ENCODE peak calls at places on chromosome X, in eight cellular contexts. Y, H, K, T, Z, J, L and Q are unnamed samples. For H3K36me3, the result is how much of the 10 kb centered on the place peaks cover.

GRCh38 chrX:108399427-108400165 is 38.6 kb downstream of the COL4A6 start:
- DNase-seq in H (no peak), K (no peak), J (no peak), Y (no peak), Z (no peak), L (no peak), T (no peak), Q (peak)

GRCh38 chrX:69133561-69134542 is 31.4 kb downstream of the PJA1 start:
- DNase-seq in Y (peak), L (peak), H (no peak), Z (no peak), K (no peak), T (peak), J (peak), Q (peak)

GRCh38 chrX:22634751-22635150 is 362.0 kb downstream of the CBLL2 start:
- DNase-seq in Z (no peak), K (no peak), T (no peak), Y (peak), H (no peak), L (no peak), J (no peak), Q (no peak)

GRCh38 chrX:133670394-133670793 is 255.1 kb upstream of the GPC4 start:
- DNase-seq in T (peak), L (peak), J (peak), Z (no peak), Y (peak), H (no peak), K (no peak), Q (no peak)

GRCh38 chrX:70039758-70040157 is 10.0 kb downstream of the AWAT2 start:
- DNase-seq in L (no peak), K (no peak), J (no peak), Y (no peak), Z (no peak), T (no peak), H (no peak), Q (no peak)

GRCh38 chrX:120625366-120625765 is 4.5 kb downstream of the C1GALT1C1 start:
- DNase-seq in H (no peak), Y (no peak), L (no peak), K (no peak), J (no peak), T (no peak), Z (no peak), Q (no peak)

GRCh38 chrX:10615931-10616780 is 4.2 kb downstream of the MID1 start:
- DNase-seq in Z (peak), T (no peak), H (no peak), Y (peak), L (peak), K (no peak), J (peak), Q (peak)

GRCh38 chrX:74179071-74179470 is 124.9 kb upstream of the ZCCHC13 start:
- DNase-seq in J (no peak), K (no peak), Y (no peak), Z (no peak), L (no peak), H (no peak), T (no peak), Q (peak)

GRCh38 chrX:65821721-65822496 is 154.5 kb downstream of the MSN start:
- DNase-seq in L (no peak), J (peak), Y (no peak), H (no peak), Z (peak), T (no peak), K (peak), Q (no peak)

GRCh38 chrX:101986571-101986970 is 54.7 kb upstream of the ZMAT1 start:
- DNase-seq in K (no peak), J (no peak), H (no peak), T (no peak), L (no peak), Z (no peak), Y (no peak), Q (no peak)

GRCh38 chrX:1727531-1728027 is 112.7 kb downstream of the ASMT start:
- DNase-seq in L (no peak), J (peak), Z (no peak), T (peak), K (no peak), Y (peak), H (peak), Q (peak)

GRCh38 chrX:56232221-56233082 is at the start of gene KLF8:
- DNase-seq in T (no peak), J (peak), L (no peak), Y (peak), H (no peak), Z (peak), K (no peak), Q (peak)

GRCh38 chrX:107700317-107700774 is 72.0 kb downstream of the PRPS1 start:
- DNase-seq in L (no peak), Y (peak), K (peak), T (no peak), H (no peak), Z (no peak), J (peak), Q (peak)

GRCh38 chrX:116930311-116930710 is 467.5 kb upstream of the CT83 start:
- DNase-seq in H (no peak), K (no peak), Z (no peak), J (no peak), L (no peak), Y (no peak), T (no peak), Q (no peak)

GRCh38 chrX:40663880-40664630 is 16.7 kb upstream of the CXorf38 start:
- DNase-seq in T (no peak), Z (no peak), H (no peak), Y (peak), J (peak), L (no peak), K (no peak), Q (no peak)

GRCh38 chrX:153812220-153812619 is 17.8 kb downstream of the SSR4 start:
- DNase-seq in Z (no peak), J (no peak), H (no peak), K (no peak), T (no peak), Y (no peak), L (no peak), Q (no peak)

DNA sequence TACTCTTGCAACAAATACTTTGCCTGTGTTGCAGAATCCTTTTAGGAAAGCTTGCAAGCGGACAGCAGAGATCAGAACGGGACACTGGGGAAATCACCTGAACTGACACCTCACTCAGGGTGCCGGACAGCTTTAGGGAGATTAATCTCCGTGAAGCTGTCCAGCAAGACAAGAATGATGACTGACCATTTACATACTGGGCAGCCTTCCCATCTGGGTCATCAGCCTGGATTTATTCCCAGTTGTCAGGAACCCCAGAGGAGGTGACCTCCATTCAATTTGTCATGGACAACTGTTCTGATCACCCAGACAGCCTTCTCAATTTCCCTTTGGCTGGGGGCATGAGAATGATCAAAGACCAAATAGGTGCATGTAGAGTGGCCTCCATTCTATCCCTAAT is 93.0 kb upstream of the EGFL6 start:
- DNase-seq in J (no peak), Y (no peak), L (no peak), K (no peak), H (no peak), T (no peak), Z (no peak), Q (no peak)
- H3K36me3 ChIP-seq in J (under half), Y (under half), L (under half), K (under half), H (under half), T (under half), Z (under half), Q (under half)

GRCh38 chrX:97995834-97996233 is 1112.1 kb downstream of the RPA4 start:
- DNase-seq in T (no peak), L (no peak), Z (no peak), J (no peak), H (no peak), Y (no peak), K (no peak), Q (no peak)
- H3K27ac ChIP-seq in T (no peak), L (no peak), Z (no peak), J (no peak), H (no peak), Y (no peak), K (no peak), Q (no peak)

GRCh38 chrX:291411-291901 is 10.3 kb downstream of the PLCXD1 start:
- DNase-seq in J (no peak), K (peak), T (no peak), Y (no peak), H (peak), L (no peak), Z (no peak), Q (no peak)
- H3K36me3 ChIP-seq in J (under half), K (half or more), T (half or more), Y (half or more), H (under half), L (half or more), Z (under half), Q (under half)

GRCh38 chrX:41758391-41758790 is 34.4 kb downstream of the GPR82 start:
- DNase-seq in H (no peak), Z (no peak), J (no peak), T (no peak), K (no peak), L (no peak), Y (no peak), Q (no peak)

GRCh38 chrX:41761169-41761568 is 37.2 kb downstream of the GPR82 start:
- DNase-seq in J (no peak), Z (no peak), K (no peak), L (no peak), H (no peak), Y (no peak), T (no peak), Q (no peak)

GRCh38 chrX:41759817-41760216 is 35.8 kb downstream of the GPR82 start:
- DNase-seq in T (no peak), Y (no peak), L (peak), J (peak), H (no peak), Z (no peak), K (no peak), Q (no peak)

DNA sequence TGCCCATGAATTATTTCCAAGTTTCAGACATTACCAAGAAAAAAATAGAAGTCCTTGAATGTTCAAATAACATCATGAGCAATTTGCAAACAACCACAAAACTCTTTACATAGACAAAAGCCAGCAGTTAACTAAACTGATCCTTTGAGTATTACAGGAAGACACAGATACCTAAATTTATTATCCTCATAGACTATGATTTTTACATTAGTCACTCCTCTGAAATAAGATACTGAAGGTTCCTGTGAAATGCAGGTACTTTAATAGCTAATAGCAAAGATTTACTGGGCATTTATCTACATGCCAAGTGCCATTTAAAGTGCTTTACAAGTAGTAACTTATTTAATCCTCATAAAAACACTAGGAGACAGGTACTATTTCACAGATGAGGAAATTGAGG is 37.7 kb downstream of the GPR82 start:
- DNase-seq in H (no peak), J (no peak), K (no peak), Y (no peak), L (no peak), T (no peak), Z (no peak), Q (no peak)
- H3K27ac ChIP-seq in H (no peak), J (no peak), K (no peak), Y (no peak), L (no peak), T (no peak), Z (no peak), Q (no peak)

GRCh38 chrX:149494844-149495565 is 10.1 kb downstream of the IDS start:
- DNase-seq in Z (no peak), L (no peak), T (no peak), Y (no peak), J (no peak), H (no peak), K (no peak), Q (no peak)
- H3K36me3 ChIP-seq in Z (under half), L (half or more), T (under half), Y (half or more), J (under half), H (under half), K (half or more), Q (half or more)

GRCh38 chrX:53071064-53071463 is 11.1 kb upstream of the TSPYL2 start:
- DNase-seq in K (no peak), L (no peak), Y (no peak), Z (no peak), H (no peak), T (no peak), J (no peak), Q (no peak)

GRCh38 chrX:53074987-53075386 is 7.2 kb upstream of the TSPYL2 start:
- DNase-seq in Y (peak), H (no peak), L (no peak), J (no peak), Z (no peak), T (no peak), K (peak), Q (no peak)

GRCh38 chrX:53072418-53073114 is 9.6 kb upstream of the TSPYL2 start:
- DNase-seq in T (no peak), L (peak), J (no peak), Z (no peak), Y (no peak), H (no peak), K (peak), Q (no peak)

GRCh38 chrX:53073115-53073581 is 9.0 kb upstream of the TSPYL2 start:
- DNase-seq in J (no peak), Z (no peak), H (no peak), T (no peak), Y (no peak), K (peak), L (peak), Q (no peak)

GRCh38 chrX:53071604-53072417 is 10.4 kb upstream of the TSPYL2 start:
- DNase-seq in Z (peak), K (peak), L (peak), J (peak), T (no peak), Y (peak), H (no peak), Q (no peak)
- H3K27ac ChIP-seq in Z (peak), K (peak), L (peak), J (peak), T (no peak), Y (no peak), H (no peak), Q (no peak)

GRCh38 chrX:71545364-71545763 is 12.5 kb downstream of the OGT start:
- DNase-seq in K (no peak), Z (peak), L (no peak), Y (no peak), J (no peak), T (no peak), H (no peak), Q (no peak)
- H3K36me3 ChIP-seq in K (half or more), Z (under half), L (half or more), Y (under half), J (under half), T (under half), H (under half), Q (half or more)